ENCODE peak calls at places on chromosomes 11 and 22, in seven cellular contexts. T is hepatocyte, Q is A549, S is left ventricle myocardium inferior, E is breast epithelium, C is heart right ventricle, L is IMR-90. M is an unnamed sample.

GRCh38 chr22:48718818-48719500 is 1108.7 kb downstream of the BRD1 start:
- DNase-seq in S (peak), Q (no peak), E (no peak), L (no peak), C (no peak), T (no peak), M (no peak)

GRCh38 chr11:111641339-111642015 is 39.2 kb downstream of the SIK2 start:
- DNase-seq in T (no peak), E (no peak), S (no peak), L (no peak), Q (no peak), C (no peak), M (no peak)

GRCh38 chr22:43481528-43482309 is 69.9 kb downstream of the MPPED1 start:
- DNase-seq in T (no peak), Q (no peak), E (no peak), S (no peak), C (no peak), L (no peak), M (no peak)

GRCh38 chr22:29343313-29343805 is 27.9 kb upstream of the RASL10A start:
- DNase-seq in L (peak), E (peak), T (no peak), S (peak), C (peak), Q (no peak), M (no peak)

GRCh38 chr11:45949992-45950407 is 27.5 kb downstream of the LARGE2 start:
- DNase-seq in Q (no peak), S (no peak), T (no peak), E (no peak), C (no peak), L (no peak), M (no peak)

GRCh38 chr11:16926868-16927267 is 87.3 kb downstream of the PLEKHA7 start:
- DNase-seq in T (no peak), E (no peak), L (no peak), Q (no peak), C (no peak), S (no peak), M (no peak)

GRCh38 chr11:67302571-67303131 is 679 bp upstream of the SSH3 start:
- DNase-seq in T (peak), E (peak), C (peak), Q (no peak), L (peak), S (no peak), M (no peak)

GRCh38 chr11:113176561-113176960 is 137.8 kb upstream of the TTC12 start:
- DNase-seq in Q (no peak), E (no peak), S (no peak), C (no peak), L (no peak), T (no peak), M (no peak)

GRCh38 chr11:99424313-99425084 is 403.8 kb downstream of the CNTN5 start:
- DNase-seq in L (no peak), C (peak), S (peak), T (no peak), Q (no peak), E (no peak), M (peak)

GRCh38 chr22:44847892-44848291 is 95.5 kb downstream of the ARHGAP8 start:
- DNase-seq in L (no peak), C (no peak), E (no peak), T (no peak), Q (no peak), S (no peak), M (no peak)

GRCh38 chr11:63504933-63505586 is 824 bp upstream of the LGALS12 start:
- DNase-seq in S (peak), E (peak), L (no peak), C (peak), Q (no peak), T (no peak), M (no peak)

GRCh38 chr11:932435-932834 is 6.8 kb downstream of the AP2A2 start:
- DNase-seq in E (no peak), S (no peak), Q (no peak), L (no peak), T (no peak), C (no peak), M (no peak)

GRCh38 chr11:128208329-128209220 is 378.8 kb downstream of the ETS1 start:
- DNase-seq in Q (peak), T (no peak), L (peak), C (no peak), S (no peak), E (no peak), M (peak)

GRCh38 chr11:102476812-102477211 is 24.2 kb upstream of the TMEM123 start:
- DNase-seq in Q (no peak), E (no peak), T (peak), C (peak), L (peak), S (peak), M (no peak)

GRCh38 chr11:66864924-66865697 is 8.2 kb downstream of the LRFN4 start:
- DNase-seq in S (no peak), E (no peak), C (no peak), Q (no peak), L (no peak), T (no peak), M (no peak)

GRCh38 chr11:86101941-86102407 is 33.1 kb upstream of the PICALM start:
- DNase-seq in S (no peak), C (no peak), Q (no peak), T (no peak), E (no peak), L (peak), M (no peak)

GRCh38 chr11:13465909-13466371 is 2.9 kb upstream of the BTBD10 start:
- DNase-seq in C (no peak), T (peak), L (peak), E (no peak), S (no peak), Q (peak), M (no peak)

GRCh38 chr22:46429327-46429853 is 93.9 kb downstream of the TRMU start:
- DNase-seq in T (no peak), Q (no peak), E (no peak), S (no peak), C (no peak), L (no peak), M (no peak)

GRCh38 chr11:42234381-42235035 is 775.1 kb upstream of the LRRC4C start:
- DNase-seq in L (no peak), S (no peak), C (no peak), E (no peak), T (no peak), Q (no peak), M (no peak)

GRCh38 chr11:127789887-127790286 is 789.3 kb upstream of the KIRREL3 start:
- DNase-seq in E (no peak), S (no peak), T (peak), L (peak), C (no peak), Q (no peak), M (no peak)

GRCh38 chr11:63882555-63883242 is 34.3 kb downstream of the RCOR2 start:
- DNase-seq in E (no peak), C (no peak), Q (no peak), T (no peak), L (no peak), S (peak), M (no peak)

GRCh38 chr22:37604875-37605274 is 3.8 kb upstream of the GGA1 start:
- DNase-seq in S (no peak), Q (no peak), C (no peak), T (no peak), L (no peak), E (no peak), M (no peak)

DNA sequence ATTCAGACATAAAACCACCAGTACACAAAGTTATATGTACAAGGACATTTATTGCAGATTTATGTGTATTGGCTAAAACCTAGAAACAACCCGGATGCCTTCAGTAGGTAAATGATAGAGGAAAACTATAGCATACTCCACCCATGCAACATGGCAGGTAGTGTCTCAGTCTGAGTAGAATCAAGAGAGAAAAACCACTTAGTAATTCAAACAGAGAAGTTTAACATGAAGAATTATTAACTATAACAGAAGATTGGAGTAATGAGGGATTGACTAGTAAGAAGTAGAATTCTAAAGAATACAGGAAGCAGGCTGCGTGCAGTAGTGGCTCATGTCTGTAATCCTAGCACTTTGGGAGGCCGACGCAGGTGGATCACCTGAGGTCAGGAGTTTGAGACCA is 16.2 kb upstream of the SPTY2D1 start:
- DNase-seq in L (no peak), C (no peak), T (no peak), S (no peak), E (no peak), Q (no peak), M (no peak)
- TF ChIP-seq CTCF in L (no peak), C (no peak), T (no peak), S (no peak), E (no peak), Q (no peak), M (no peak)

DNA sequence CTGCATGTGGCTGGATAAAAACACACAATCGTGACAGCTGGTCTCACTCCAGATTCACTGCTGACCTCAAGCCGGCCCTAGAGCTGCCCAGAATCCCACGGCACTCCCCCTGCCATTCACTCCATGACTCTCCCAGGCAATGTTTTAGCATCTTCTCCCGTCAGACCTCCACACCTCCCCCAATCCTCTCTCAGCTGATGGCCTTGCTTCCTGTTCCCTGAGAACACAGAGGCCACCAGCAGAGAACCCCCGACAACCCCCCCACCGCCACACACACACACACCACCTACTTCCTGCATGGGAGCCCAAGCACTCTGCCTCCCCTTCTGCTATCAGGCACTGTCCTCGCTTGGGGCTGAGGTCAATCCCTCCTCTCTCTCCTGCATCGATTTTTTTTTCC is 9.3 kb downstream of the TNKS1BP1 start:
- DNase-seq in T (no peak), C (no peak), L (peak), Q (no peak), S (no peak), E (no peak), M (no peak)
- H3K4me3 ChIP-seq in T (no peak), C (no peak), L (no peak), Q (no peak), S (peak), E (no peak), M (no peak)

GRCh38 chr11:58030653-58031052 is at the start of gene OR6Q1:
- DNase-seq in Q (no peak), T (no peak), L (no peak), E (no peak), S (no peak), C (no peak), M (no peak)
- H3K27ac ChIP-seq in Q (no peak), T (no peak), L (peak), E (peak), S (no peak), C (no peak), M (peak)

GRCh38 chr11:4916581-4916980 is 2.6 kb downstream of the OR51G2 start:
- DNase-seq in T (peak), S (no peak), L (no peak), Q (no peak), C (no peak), E (no peak), M (no peak)
- TF ChIP-seq CTCF in T (no peak), S (no peak), L (no peak), Q (no peak), C (no peak), E (no peak), M (no peak)

DNA sequence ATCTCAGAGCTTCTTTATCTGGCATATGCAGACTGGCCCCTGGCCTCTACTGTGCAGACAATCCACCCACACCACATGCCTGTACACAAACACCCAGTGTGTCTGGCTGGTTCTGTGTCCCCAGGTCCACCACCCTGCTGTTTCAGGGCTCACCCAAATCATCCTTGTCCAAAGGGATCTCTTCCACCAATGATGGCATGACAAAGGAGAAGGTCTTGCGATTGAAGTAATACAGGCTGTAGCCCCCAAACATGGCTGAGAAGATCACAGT is 1.7 kb downstream of the SLC37A4 start:
- DNase-seq in L (no peak), E (no peak), S (no peak), Q (no peak), T (no peak), C (no peak), M (no peak)
- H3K4me3 ChIP-seq in L (no peak), E (no peak), S (peak), Q (no peak), T (peak), C (no peak), M (no peak)

DNA sequence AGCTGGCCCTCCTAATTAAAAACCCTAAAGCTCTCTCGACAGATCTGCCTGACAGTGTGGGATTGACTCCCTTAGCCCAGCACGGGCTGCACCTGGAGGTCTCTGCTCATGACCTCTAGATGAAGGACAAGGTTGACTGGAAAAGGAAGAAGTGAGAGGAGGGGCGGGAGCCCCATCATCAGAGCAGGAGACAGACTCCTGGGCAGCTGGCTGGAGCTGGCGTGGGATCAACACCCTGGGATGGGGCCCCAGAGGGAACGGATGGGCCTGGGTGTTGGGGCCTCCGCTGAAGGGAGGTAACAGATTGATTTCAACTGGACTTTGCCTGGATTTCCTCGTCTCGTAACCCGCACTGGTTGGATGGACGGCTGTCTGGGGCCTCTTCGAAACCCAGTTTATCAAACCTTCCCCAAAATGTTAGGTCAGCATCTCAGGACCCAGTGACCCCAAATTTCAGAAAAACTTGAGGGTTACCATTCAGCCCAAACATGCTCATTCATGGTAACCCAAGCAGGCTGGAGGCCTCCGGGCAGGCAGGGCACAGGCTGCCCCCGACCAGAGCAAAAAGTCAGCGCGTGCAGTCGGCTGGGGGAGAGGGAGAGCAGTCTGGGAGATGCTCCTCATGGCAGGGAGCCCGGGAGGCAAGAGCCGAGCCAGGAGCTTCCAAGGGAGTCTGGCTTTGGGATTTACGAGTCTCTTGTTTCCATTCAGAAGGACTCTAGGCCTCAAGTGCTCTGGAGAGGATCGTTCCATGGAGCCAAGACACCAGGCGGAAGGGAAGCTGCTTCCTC is 45.9 kb downstream of the RPUSD4 start:
- DNase-seq in E (no peak), T (no peak), S (peak), L (no peak), C (no peak), Q (no peak), M (no peak)
- H3K27ac ChIP-seq in E (no peak), T (peak), S (no peak), L (no peak), C (no peak), Q (no peak), M (no peak)

DNA sequence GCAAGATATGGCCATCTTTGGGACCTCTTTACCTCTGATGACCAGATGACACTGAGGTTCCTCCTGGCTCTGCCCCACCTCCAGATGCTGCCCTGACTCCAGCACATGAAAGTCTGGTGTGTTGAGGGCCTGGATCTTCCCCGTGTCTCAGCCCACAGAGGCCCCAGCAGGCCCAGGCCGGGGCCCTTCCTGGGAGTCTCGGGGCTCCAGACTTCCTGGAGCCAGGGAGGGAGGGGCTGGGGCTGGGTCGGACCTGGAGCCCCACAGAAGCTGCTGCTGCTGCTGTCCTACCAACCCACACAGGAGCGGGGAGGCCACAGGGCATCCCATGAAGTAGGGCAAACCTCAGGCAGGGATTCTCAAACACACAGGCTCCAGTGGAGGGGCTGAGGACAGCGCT is 32.2 kb upstream of the WNT11 start:
- DNase-seq in E (no peak), L (no peak), S (no peak), Q (no peak), C (no peak), T (no peak), M (no peak)
- TF ChIP-seq CTCF in E (no peak), L (no peak), S (no peak), Q (no peak), C (no peak), T (no peak), M (no peak)